ENCODE peak calls at places on chromosomes 4 and X, in six cellular contexts. V is neural crest cell, P is tibial nerve, G is AG09309, A is breast epithelium, O is PC-3. J is an unnamed sample.

GRCh38 chr4:11602606-11603355 is 174.1 kb upstream of the HS3ST1 start:
- DNase-seq in V (no peak), P (no peak), G (no peak), A (no peak), O (peak), J (no peak)

GRCh38 chrX:140709421-140709846 is at the start of gene LINC00632:
- DNase-seq in V (peak), P (no peak), G (no peak), A (no peak), O (no peak), J (no peak)

GRCh38 chr4:95080969-95081368 is 323.2 kb downstream of the BMPR1B start:
- DNase-seq in V (no peak), P (no peak), G (no peak), A (no peak), O (no peak), J (no peak)

GRCh38 chrX:150766351-150767044 is 73.3 kb downstream of the MTMR1 start:
- DNase-seq in V (no peak), P (no peak), G (no peak), A (no peak), O (no peak), J (peak)

GRCh38 chr4:56613101-56613862 is 67.8 kb downstream of the HOPX start:
- DNase-seq in V (no peak), P (no peak), G (peak), A (no peak), O (peak), J (no peak)

GRCh38 chr4:53782468-53782865 is 191.2 kb upstream of the LNX1 start:
- DNase-seq in V (no peak), P (no peak), G (no peak), A (no peak), O (peak), J (no peak)

GRCh38 chr4:32462944-32463343 is 1742.8 kb downstream of the PCDH7 start:
- DNase-seq in V (no peak), P (no peak), G (no peak), A (no peak), O (peak), J (no peak)

GRCh38 chr4:163111588-163111987 is 55.1 kb downstream of the NAF1 start:
- DNase-seq in V (no peak), P (no peak), G (no peak), A (no peak), O (peak), J (no peak)

GRCh38 chr4:79823148-79823763 is 249.8 kb downstream of the ANTXR2 start:
- DNase-seq in V (no peak), P (no peak), G (no peak), A (no peak), O (peak), J (no peak)

GRCh38 chr4:41661447-41662076 is 87.0 kb downstream of the PHOX2B start:
- DNase-seq in V (peak), P (peak), G (peak), A (peak), O (peak), J (no peak)

GRCh38 chrX:130330146-130330545 is 9.6 kb upstream of the SLC25A14 start:
- DNase-seq in V (no peak), P (no peak), G (no peak), A (no peak), O (peak), J (no peak)

GRCh38 chr4:1082215-1083182 is 30.9 kb downstream of the RNF212 start:
- DNase-seq in V (no peak), P (peak), G (peak), A (peak), O (peak), J (no peak)

GRCh38 chr4:142500966-142501365 is 345.1 kb downstream of the INPP4B start:
- DNase-seq in V (no peak), P (no peak), G (no peak), A (no peak), O (no peak), J (no peak)

GRCh38 chrX:86806786-86807185 is 658.5 kb downstream of the DACH2 start:
- DNase-seq in V (peak), P (no peak), G (no peak), A (no peak), O (peak), J (no peak)

GRCh38 chr4:116501954-116502353 is 583.4 kb downstream of the TRAM1L1 start:
- DNase-seq in V (no peak), P (no peak), G (no peak), A (no peak), O (no peak), J (no peak)

GRCh38 chrX:130566028-130566683 is 164.4 kb downstream of the RBMX2 start:
- DNase-seq in V (no peak), P (no peak), G (no peak), A (no peak), O (no peak), J (no peak)

GRCh38 chr4:117085185-117085701 is at the start of gene TRAM1L1:
- DNase-seq in V (peak), P (no peak), G (no peak), A (peak), O (peak), J (peak)

GRCh38 chr4:169099775-169100180 is 89.7 kb upstream of the CBR4 start:
- DNase-seq in V (no peak), P (no peak), G (no peak), A (no peak), O (no peak), J (no peak)

GRCh38 chr4:3412257-3413020 is 29.3 kb upstream of the HGFAC start:
- DNase-seq in V (no peak), P (peak), G (no peak), A (no peak), O (no peak), J (no peak)

GRCh38 chr4:15893967-15894366 is 44.6 kb downstream of the FGFBP1 start:
- DNase-seq in V (no peak), P (no peak), G (peak), A (no peak), O (peak), J (no peak)

GRCh38 chr4:57065730-57066482 is 44.3 kb downstream of the IGFBP7 start:
- DNase-seq in V (no peak), P (no peak), G (no peak), A (no peak), O (no peak), J (no peak)

GRCh38 chr4:72295966-72296557 is 264.3 kb downstream of the NPFFR2 start:
- DNase-seq in V (no peak), P (no peak), G (no peak), A (no peak), O (peak), J (no peak)

GRCh38 chrX:41468647-41469323 is 21.6 kb downstream of the NYX start:
- DNase-seq in V (no peak), P (no peak), G (no peak), A (no peak), O (peak), J (no peak)

GRCh38 chrX:1661922-1662221 is 47.0 kb downstream of the ASMT start:
- DNase-seq in V (no peak), P (no peak), G (no peak), A (no peak), O (no peak), J (no peak)

GRCh38 chrX:41561045-41561444 is 113.9 kb downstream of the NYX start:
- DNase-seq in V (no peak), P (no peak), G (peak), A (no peak), O (peak), J (no peak)

GRCh38 chrX:34927866-34928265 is 14.7 kb upstream of the FAM47B start:
- DNase-seq in V (no peak), P (no peak), G (no peak), A (no peak), O (no peak), J (no peak)

GRCh38 chr4:94995684-94996394 is 238.1 kb downstream of the BMPR1B start:
- DNase-seq in V (no peak), P (no peak), G (no peak), A (no peak), O (no peak), J (no peak)

GRCh38 chrX:112651766-112652165 is 28.0 kb downstream of the LHFPL1 start:
- DNase-seq in V (no peak), P (no peak), G (no peak), A (no peak), O (no peak), J (no peak)

GRCh38 chrX:55582447-55582846 is 40.8 kb upstream of the FOXR2 start:
- DNase-seq in V (no peak), P (no peak), G (no peak), A (no peak), O (no peak), J (no peak)

GRCh38 chr4:170581322-170581721 is 491.6 kb upstream of the AADAT start:
- DNase-seq in V (no peak), P (no peak), G (no peak), A (no peak), O (no peak), J (no peak)

GRCh38 chr4:184409911-184410692 is 64.2 kb downstream of the IRF2 start:
- DNase-seq in V (no peak), P (no peak), G (no peak), A (no peak), O (no peak), J (no peak)

GRCh38 chr4:103008875-103009729 is 10.4 kb downstream of the SLC9B1 start:
- DNase-seq in V (no peak), P (no peak), G (peak), A (no peak), O (peak), J (no peak)

DNA sequence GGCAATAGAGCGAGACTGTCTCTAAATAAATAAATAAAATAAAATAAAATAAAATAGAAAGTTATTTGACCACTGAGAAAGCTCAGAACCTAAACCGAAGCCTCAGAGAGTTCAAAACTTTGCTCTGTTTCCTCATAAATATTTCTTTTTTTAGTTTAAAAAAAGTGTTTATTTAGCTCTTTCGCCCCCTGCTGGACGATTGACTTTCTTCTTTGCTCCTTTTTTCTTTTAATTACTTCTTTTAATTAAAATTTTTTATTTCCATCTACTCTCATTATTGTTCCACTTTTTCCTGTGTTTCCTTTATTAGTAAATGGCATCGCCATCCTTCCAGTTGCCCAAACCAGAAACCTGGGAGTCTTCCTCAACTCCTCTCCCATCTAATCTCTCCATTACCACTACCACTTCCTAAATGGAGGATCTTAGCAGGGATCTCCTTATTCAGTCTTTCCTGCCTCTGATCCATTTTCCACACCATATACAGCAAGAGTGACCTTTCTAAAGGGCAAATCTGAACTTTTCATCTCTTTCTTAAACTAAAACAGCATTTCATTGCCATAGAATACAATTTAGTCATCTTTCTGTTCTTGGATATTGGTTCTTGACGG is 728 bp upstream of the IL13RA2 start:
- DNase-seq in V (no peak), P (no peak), G (no peak), A (no peak), O (no peak), J (no peak)
- TF ChIP-seq CTCF in V (peak), P (no peak), G (no peak), A (no peak), O (no peak), J (peak)

GRCh38 chr4:4752576-4753401 is 106.7 kb upstream of the MSX1 start:
- DNase-seq in V (no peak), P (no peak), G (peak), A (no peak), O (peak), J (no peak)

GRCh38 chr4:4752025-4752424 is 107.4 kb upstream of the MSX1 start:
- DNase-seq in V (no peak), P (no peak), G (no peak), A (no peak), O (no peak), J (no peak)

GRCh38 chr4:4754641-4755040 is 104.8 kb upstream of the MSX1 start:
- DNase-seq in V (no peak), P (no peak), G (no peak), A (no peak), O (no peak), J (no peak)

GRCh38 chr4:4753643-4754042 is 105.8 kb upstream of the MSX1 start:
- DNase-seq in V (no peak), P (no peak), G (no peak), A (no peak), O (no peak), J (no peak)

DNA sequence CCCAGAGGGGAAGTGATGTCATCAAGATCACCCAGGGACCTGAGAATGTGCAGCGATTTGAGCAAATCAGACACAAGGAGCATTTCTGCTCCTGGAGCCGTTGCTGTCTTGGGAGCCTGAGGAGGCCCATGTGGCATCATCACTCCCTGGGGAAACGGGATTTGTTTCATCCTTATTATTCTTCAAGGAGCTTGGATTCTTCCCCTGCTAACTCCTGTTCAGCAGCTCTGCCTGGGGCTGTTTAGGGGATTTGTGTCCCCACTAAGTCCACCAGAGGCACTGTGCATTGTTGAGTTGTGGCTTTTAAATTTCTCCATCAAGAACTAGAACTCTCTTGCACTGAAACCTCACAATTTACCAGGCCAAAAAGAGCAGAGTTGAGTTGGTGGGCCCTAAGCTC is 104.2 kb upstream of the MSX1 start:
- DNase-seq in V (no peak), P (no peak), G (no peak), A (no peak), O (no peak), J (no peak)
- TF ChIP-seq CTCF in V (no peak), P (no peak), G (no peak), A (no peak), O (no peak), J (no peak)

GRCh38 chrX:10859353-10859752 is 239.0 kb upstream of the MID1 start:
- DNase-seq in V (no peak), P (no peak), G (no peak), A (no peak), O (no peak), J (no peak)

GRCh38 chrX:10855845-10856244 is 235.5 kb upstream of the MID1 start:
- DNase-seq in V (no peak), P (no peak), G (no peak), A (no peak), O (no peak), J (no peak)

GRCh38 chrX:10851809-10852208 is 231.4 kb upstream of the MID1 start:
- DNase-seq in V (no peak), P (no peak), G (no peak), A (no peak), O (no peak), J (no peak)

GRCh38 chrX:10856797-10857196 is 236.4 kb upstream of the MID1 start:
- DNase-seq in V (no peak), P (no peak), G (no peak), A (no peak), O (no peak), J (no peak)

DNA sequence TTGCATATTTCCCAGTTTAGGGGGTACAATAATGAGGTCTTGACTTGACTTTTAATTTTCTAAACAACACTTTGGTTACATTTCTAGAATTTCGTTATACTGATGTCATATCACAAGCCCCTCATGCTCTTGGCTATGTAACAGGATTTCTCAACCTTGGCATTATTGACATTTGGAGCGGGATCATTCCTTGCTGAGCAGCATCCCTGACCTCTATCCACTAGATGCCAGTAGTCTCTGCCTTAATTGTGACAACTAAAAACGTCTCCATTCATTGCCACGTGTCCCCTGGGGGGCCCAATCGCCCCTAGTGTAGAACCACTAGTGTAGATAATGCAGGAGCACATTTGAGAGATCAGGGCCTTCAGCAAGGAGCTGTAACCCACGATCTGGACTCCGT is 234.2 kb upstream of the MID1 start:
- DNase-seq in V (no peak), P (no peak), G (no peak), A (no peak), O (no peak), J (no peak)
- TF ChIP-seq CTCF in V (no peak), P (no peak), G (no peak), A (no peak), O (no peak), J (no peak)

GRCh38 chrX:65744965-65745364 is 77.5 kb downstream of the MSN start:
- DNase-seq in V (no peak), P (no peak), G (no peak), A (no peak), O (peak), J (no peak)

GRCh38 chrX:65750674-65751469 is 83.4 kb downstream of the MSN start:
- DNase-seq in V (no peak), P (no peak), G (no peak), A (no peak), O (no peak), J (no peak)

GRCh38 chrX:65745427-65745826 is 78.0 kb downstream of the MSN start:
- DNase-seq in V (no peak), P (no peak), G (no peak), A (no peak), O (no peak), J (no peak)

GRCh38 chrX:65741823-65742222 is 74.4 kb downstream of the MSN start:
- DNase-seq in V (no peak), P (no peak), G (no peak), A (no peak), O (no peak), J (no peak)

GRCh38 chrX:65745992-65746391 is 78.5 kb downstream of the MSN start:
- DNase-seq in V (no peak), P (no peak), G (no peak), A (no peak), O (peak), J (no peak)
- TF ChIP-seq CTCF in V (no peak), P (no peak), G (no peak), A (no peak), O (peak), J (no peak)

DNA sequence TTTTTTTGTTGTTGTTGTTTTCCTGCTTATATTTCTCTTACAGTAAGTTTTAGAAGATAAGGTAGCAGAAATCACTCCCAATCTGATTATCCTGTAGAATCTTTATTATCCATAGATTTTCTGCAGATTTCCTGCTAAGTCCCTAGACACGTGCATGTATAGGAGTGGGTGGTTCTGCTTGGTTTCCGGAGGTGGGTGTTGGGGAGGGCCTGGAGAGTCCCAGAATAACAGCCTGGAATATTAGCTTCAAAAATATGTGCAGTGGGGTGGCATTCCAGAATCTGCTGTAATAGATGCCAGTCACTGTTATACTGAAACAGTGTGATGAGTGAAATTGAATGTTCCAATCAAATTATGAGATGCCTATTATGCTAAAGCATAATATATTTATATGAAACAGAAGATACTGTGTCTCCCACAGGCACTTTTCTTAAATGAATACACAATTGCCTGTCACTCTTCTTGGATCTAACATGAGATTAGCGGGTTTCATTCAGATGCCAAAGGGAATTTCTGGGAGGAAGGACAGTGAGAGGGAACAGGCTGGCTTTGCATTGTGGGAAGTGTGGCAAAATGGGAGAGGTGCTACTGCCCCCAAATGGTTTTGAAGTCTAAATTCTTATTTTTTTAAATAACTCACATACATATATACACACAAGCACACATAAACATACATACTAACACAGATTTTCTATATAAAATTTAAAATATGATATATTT is 37.6 kb downstream of the C4orf50 start:
- DNase-seq in V (no peak), P (no peak), G (no peak), A (no peak), O (no peak), J (no peak)
- TF ChIP-seq CTCF in V (peak), P (no peak), G (no peak), A (no peak), O (no peak), J (no peak)